ENCODE peak calls at places on chromosomes 1 and 21, in five cellular contexts. O is tibial nerve, I is astrocyte, E is HAP-1, S is colonic mucosa. U is an unnamed sample. For H3K9me3, the result is how much of the 10 kb centered on the place peaks cover.

GRCh38 chr1:9455487-9456237 is 83.6 kb upstream of the SLC25A33 start:
- DNase-seq in I (peak), E (peak), O (peak), S (peak), U (peak)

GRCh38 chr1:226100436-226101347 is 38.2 kb downstream of the H3-3A start:
- DNase-seq in S (peak), E (no peak), I (peak), O (no peak), U (no peak)

GRCh38 chr1:222582099-222582774 is 7.5 kb downstream of the TAF1A start:
- DNase-seq in E (no peak), O (no peak), I (peak), S (no peak), U (no peak)

GRCh38 chr1:51731998-51732397 is 115.1 kb downstream of the OSBPL9 start:
- DNase-seq in O (no peak), S (no peak), E (no peak), I (no peak), U (no peak)

GRCh38 chr1:223363856-223364684 is at the start of gene SUSD4:
- DNase-seq in E (peak), S (peak), O (no peak), I (no peak), U (peak)

GRCh38 chr1:201013991-201014815 is 9.3 kb downstream of the KIF21B start:
- DNase-seq in O (no peak), S (no peak), I (no peak), E (no peak), U (no peak)

GRCh38 chr1:15354580-15354965 is 55.1 kb upstream of the EFHD2 start:
- DNase-seq in O (no peak), S (no peak), I (peak), E (no peak), U (no peak)

GRCh38 chr1:43144228-43144627 is 27.9 kb downstream of the EBNA1BP2 start:
- DNase-seq in O (no peak), I (peak), S (no peak), E (no peak), U (no peak)

GRCh38 chr1:44801491-44802305 is 1.5 kb downstream of the PLK3 start:
- DNase-seq in S (no peak), I (no peak), E (no peak), O (no peak), U (no peak)

GRCh38 chr1:206824327-206824726 is 41.1 kb upstream of the IL20 start:
- DNase-seq in S (no peak), O (no peak), E (no peak), I (no peak), U (no peak)

GRCh38 chr1:50441183-50441582 is 17.9 kb upstream of the DMRTA2 start:
- DNase-seq in E (no peak), O (no peak), I (no peak), S (no peak), U (no peak)

GRCh38 chr1:152743371-152744145 is 14.3 kb upstream of the KPRP start:
- DNase-seq in S (no peak), E (no peak), I (no peak), O (no peak), U (no peak)
- H3K9me3 ChIP-seq in S (under half), E (under half), I (under half), O (under half), U (under half)

GRCh38 chr21:27146268-27146667 is 179.4 kb upstream of the ADAMTS5 start:
- DNase-seq in E (no peak), O (no peak), S (no peak), I (no peak), U (no peak)
- H3K9me3 ChIP-seq in E (under half), O (under half), S (under half), I (under half), U (under half)

GRCh38 chr21:10640446-10640845 is 119.1 kb downstream of the TPTE start:
- DNase-seq in I (no peak), O (no peak), E (no peak), S (no peak), U (no peak)

GRCh38 chr21:10641107-10641506 is 119.7 kb downstream of the TPTE start:
- DNase-seq in O (no peak), S (no peak), E (no peak), I (no peak), U (no peak)

GRCh38 chr21:10639123-10639522 is 117.7 kb downstream of the TPTE start:
- DNase-seq in S (no peak), E (no peak), I (no peak), O (no peak), U (no peak)
- H3K9me3 ChIP-seq in S (under half), E (under half), I (under half), O (under half), U (under half)

DNA sequence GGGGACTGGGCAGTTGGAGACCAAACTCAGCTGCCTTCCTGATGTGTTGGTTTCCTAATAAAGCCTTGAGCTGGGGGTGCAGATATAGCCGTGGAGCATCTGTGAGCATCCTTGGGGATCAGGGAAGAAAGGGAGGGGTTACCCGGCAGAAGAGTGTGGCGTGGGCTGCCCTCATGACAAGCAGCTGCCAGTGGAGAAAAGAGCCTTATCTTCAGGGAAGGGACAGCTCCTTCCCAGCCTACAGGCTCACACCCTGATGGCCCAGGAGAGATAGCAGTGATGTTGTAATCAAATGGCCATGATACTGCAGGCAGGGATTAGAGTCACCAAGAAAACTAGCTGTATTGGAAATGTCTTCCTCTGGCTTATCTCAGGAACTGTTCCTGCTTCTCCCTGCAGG is 10.8 kb upstream of the NFASC start:
- DNase-seq in S (no peak), O (no peak), E (no peak), I (no peak), U (no peak)
- H3K9me3 ChIP-seq in S (under half), O (under half), E (under half), I (under half), U (under half)

GRCh38 chr1:54947540-54947939 is 32.9 kb upstream of the TMEM61 start:
- DNase-seq in E (no peak), I (no peak), S (no peak), O (no peak), U (no peak)

GRCh38 chr1:54945393-54945936 is 35.0 kb upstream of the TMEM61 start:
- DNase-seq in E (no peak), O (no peak), S (peak), I (no peak), U (no peak)

GRCh38 chr1:54944610-54945392 is 35.6 kb upstream of the TMEM61 start:
- DNase-seq in S (peak), E (peak), O (peak), I (peak), U (peak)

GRCh38 chr1:54940027-54940426 is 40.4 kb upstream of the TMEM61 start:
- DNase-seq in S (no peak), O (no peak), I (no peak), E (peak), U (no peak)

DNA sequence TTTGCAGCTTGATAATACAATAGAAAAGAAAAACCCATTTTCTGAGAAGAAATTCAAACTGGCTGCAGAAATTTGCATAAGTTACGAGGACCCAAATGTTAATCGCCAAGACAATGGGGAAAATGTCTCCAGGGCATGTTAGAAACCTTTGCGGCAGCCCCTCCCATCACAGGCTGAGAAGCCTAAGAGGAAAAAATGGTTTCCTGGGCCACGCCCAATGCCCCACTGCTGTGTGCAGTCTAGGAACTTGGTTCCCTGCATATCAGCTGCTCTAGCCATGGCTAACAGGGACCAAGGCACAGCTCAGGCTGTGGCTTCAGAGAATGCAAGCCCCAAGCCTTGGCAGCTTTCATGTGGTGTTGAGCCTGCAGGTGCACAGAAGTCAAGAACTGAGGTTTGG is 37.5 kb upstream of the TMEM61 start:
- DNase-seq in S (no peak), O (no peak), I (no peak), E (no peak), U (no peak)
- H3K9me3 ChIP-seq in S (under half), O (under half), I (under half), E (under half), U (under half)

GRCh38 chr1:164061528-164061927 is 497.5 kb upstream of the PBX1 start:
- DNase-seq in O (no peak), E (no peak), S (no peak), I (no peak), U (no peak)
- H3K9me3 ChIP-seq in O (under half), E (under half), S (under half), I (under half), U (under half)

GRCh38 chr1:209168204-209168603 is 415.3 kb upstream of the CAMK1G start:
- DNase-seq in O (no peak), E (no peak), I (peak), S (no peak), U (no peak)
- H3K9me3 ChIP-seq in O (under half), E (under half), I (under half), S (under half), U (under half)

GRCh38 chr1:76640723-76641122 is 226.6 kb upstream of the ST6GALNAC5 start:
- DNase-seq in S (no peak), E (no peak), O (no peak), I (no peak), U (no peak)
- H3K9me3 ChIP-seq in S (under half), E (under half), O (under half), I (under half), U (under half)

DNA sequence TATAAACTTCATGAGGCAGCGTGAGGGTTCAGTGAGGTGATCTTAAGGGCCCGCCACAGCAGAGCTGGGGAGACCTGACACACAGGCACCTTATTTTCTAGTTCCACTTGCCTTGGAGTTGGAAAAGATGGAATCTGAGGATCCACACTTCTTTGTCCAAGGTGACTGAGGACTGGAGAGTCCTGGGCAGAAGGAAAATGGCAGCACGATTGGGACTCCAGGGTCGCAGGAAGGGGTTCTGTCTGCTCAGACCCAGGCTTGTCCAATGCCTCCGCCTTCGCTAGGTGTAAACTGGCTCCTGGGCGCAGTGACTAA is 1.3 kb downstream of the GALE start:
- DNase-seq in S (no peak), O (no peak), E (no peak), I (no peak), U (no peak)
- H3K9me3 ChIP-seq in S (under half), O (under half), E (under half), I (under half), U (under half)

DNA sequence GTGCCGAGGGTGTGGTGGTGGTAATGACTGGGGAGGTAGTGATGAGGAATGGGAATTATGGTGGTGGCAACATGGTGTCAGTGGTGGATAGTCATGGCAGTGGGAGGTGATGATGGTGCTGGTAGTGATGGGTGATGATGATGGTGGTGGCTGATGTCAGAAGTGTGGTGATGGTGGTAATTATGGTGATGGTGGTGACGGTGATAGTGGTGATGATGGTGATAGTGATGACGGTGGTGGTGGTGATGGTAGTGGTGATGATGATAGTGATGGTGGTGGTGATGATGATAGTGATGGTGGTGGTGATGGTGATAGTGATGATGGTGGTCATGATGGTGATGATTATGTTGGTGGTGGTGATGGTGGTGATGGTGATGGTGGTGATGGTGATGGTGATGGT is 162.8 kb downstream of the NPHP4 start:
- DNase-seq in S (no peak), I (no peak), E (no peak), O (no peak), U (no peak)
- H3K9me3 ChIP-seq in S (under half), I (under half), E (under half), O (under half), U (under half)